ENCODE peak calls at places on chromosomes 1 and 21, in six cellular contexts. One of them, this sample, is unnamed.

GRCh38 chr1:8389962-8390535 is 72.1 kb downstream of the SLC45A1 start:
- DNase-seq in H1: no peak
- DNase-seq in IMR-90: no peak
- DNase-seq in trophoblast cell: no peak
- DNase-seq in H9: no peak
- DNase-seq in neuronal stem cell: no peak
- DNase-seq in this sample: no peak

GRCh38 chr1:90725341-90725960 is 8.3 kb upstream of the BARHL2 start:
- DNase-seq in H9: peak; percentile 64
- DNase-seq in IMR-90: no peak
- DNase-seq in neuronal stem cell: no peak
- DNase-seq in H1: no peak
- DNase-seq in trophoblast cell: no peak
- DNase-seq in this sample: peak; percentile 20

GRCh38 chr1:53063744-53064515 is 1.9 kb downstream of the PODN start:
- DNase-seq in neuronal stem cell: no peak
- DNase-seq in IMR-90: no peak
- DNase-seq in H1: no peak
- DNase-seq in trophoblast cell: no peak
- DNase-seq in H9: no peak
- DNase-seq in this sample: no peak

GRCh38 chr1:203548917-203549708 is 55.2 kb downstream of the OPTC start:
- DNase-seq in IMR-90: no peak
- DNase-seq in H1: peak; percentile 59
- DNase-seq in trophoblast cell: no peak
- DNase-seq in neuronal stem cell: no peak
- DNase-seq in H9: peak; percentile 90
- DNase-seq in this sample: no peak

GRCh38 chr1:235791532-235792060 is 75.1 kb downstream of the LYST start:
- DNase-seq in H9: no peak
- DNase-seq in trophoblast cell: no peak
- DNase-seq in H1: no peak
- DNase-seq in neuronal stem cell: no peak
- DNase-seq in IMR-90: no peak
- DNase-seq in this sample: no peak

GRCh38 chr21:44927587-44928461 is 7.1 kb upstream of the ITGB2 start:
- DNase-seq in neuronal stem cell: no peak
- DNase-seq in trophoblast cell: peak; percentile 94
- DNase-seq in H1: no peak
- DNase-seq in IMR-90: peak; percentile 56
- DNase-seq in H9: peak; percentile 57
- DNase-seq in this sample: peak; percentile 76

GRCh38 chr1:109327285-109327684 is 20.5 kb upstream of the MYBPHL start:
- DNase-seq in trophoblast cell: no peak
- DNase-seq in IMR-90: no peak
- DNase-seq in H9: no peak
- DNase-seq in H1: no peak
- DNase-seq in neuronal stem cell: no peak
- DNase-seq in this sample: no peak

GRCh38 chr1:246454655-246455054 is 52.4 kb downstream of the SMYD3 start:
- DNase-seq in IMR-90: no peak
- DNase-seq in neuronal stem cell: no peak
- DNase-seq in H1: no peak
- DNase-seq in H9: no peak
- DNase-seq in trophoblast cell: no peak
- DNase-seq in this sample: no peak

GRCh38 chr1:57889686-57890360 is 466.0 kb upstream of the DAB1 start:
- DNase-seq in neuronal stem cell: no peak
- DNase-seq in H1: no peak
- DNase-seq in trophoblast cell: no peak
- DNase-seq in H9: no peak
- DNase-seq in IMR-90: no peak
- DNase-seq in this sample: no peak

GRCh38 chr1:171226757-171227370 is 21.4 kb upstream of the FMO1 start:
- DNase-seq in H1: no peak
- DNase-seq in H9: peak; percentile 72
- DNase-seq in neuronal stem cell: peak; percentile 43
- DNase-seq in IMR-90: peak; percentile 80
- DNase-seq in trophoblast cell: peak; percentile 88
- DNase-seq in this sample: peak; percentile 71

GRCh38 chr1:114033219-114033706 is 54.0 kb downstream of the OLFML3 start:
- DNase-seq in trophoblast cell: peak; percentile 22
- DNase-seq in neuronal stem cell: no peak
- DNase-seq in H9: peak; percentile 72
- DNase-seq in H1: no peak
- DNase-seq in IMR-90: no peak
- DNase-seq in this sample: peak; percentile 22

GRCh38 chr1:27634982-27635362 is at the start of gene FGR:
- DNase-seq in trophoblast cell: no peak
- DNase-seq in H1: no peak
- DNase-seq in H9: no peak
- DNase-seq in IMR-90: no peak
- DNase-seq in neuronal stem cell: no peak
- DNase-seq in this sample: no peak

GRCh38 chr1:51070011-51070410 is 32.0 kb upstream of the C1orf185 start:
- DNase-seq in H9: no peak
- DNase-seq in H1: no peak
- DNase-seq in IMR-90: no peak
- DNase-seq in trophoblast cell: no peak
- DNase-seq in neuronal stem cell: no peak
- DNase-seq in this sample: no peak

GRCh38 chr21:32819702-32820101 is 48.1 kb upstream of the PAXBP1 start:
- DNase-seq in H9: no peak
- DNase-seq in IMR-90: peak; percentile 87
- DNase-seq in trophoblast cell: no peak
- DNase-seq in H1: no peak
- DNase-seq in neuronal stem cell: no peak
- DNase-seq in this sample: no peak

GRCh38 chr21:26394341-26394740 is 178.7 kb downstream of the CYYR1 start:
- DNase-seq in trophoblast cell: no peak
- DNase-seq in neuronal stem cell: no peak
- DNase-seq in H1: no peak
- DNase-seq in IMR-90: no peak
- DNase-seq in H9: no peak
- DNase-seq in this sample: no peak

GRCh38 chr1:39625462-39626273 is 13.8 kb downstream of the HEYL start:
- DNase-seq in trophoblast cell: no peak
- DNase-seq in neuronal stem cell: no peak
- DNase-seq in H9: no peak
- DNase-seq in IMR-90: peak; percentile 53
- DNase-seq in H1: no peak
- DNase-seq in this sample: peak; percentile 95

GRCh38 chr21:43194303-43195130 is 25.7 kb downstream of the CRYAA start:
- DNase-seq in H9: peak; percentile 17
- DNase-seq in IMR-90: no peak
- DNase-seq in trophoblast cell: no peak
- DNase-seq in neuronal stem cell: no peak
- DNase-seq in H1: no peak
- DNase-seq in this sample: peak; percentile 3

GRCh38 chr1:185325413-185325812 is 8.4 kb upstream of the IVNS1ABP start:
- DNase-seq in H9: no peak
- DNase-seq in neuronal stem cell: no peak
- DNase-seq in trophoblast cell: no peak
- DNase-seq in H1: no peak
- DNase-seq in IMR-90: no peak
- DNase-seq in this sample: peak; percentile 73

GRCh38 chr1:87794788-87795614 is 466.3 kb downstream of the LMO4 start:
- DNase-seq in H9: no peak
- DNase-seq in H1: no peak
- DNase-seq in trophoblast cell: peak; percentile 64
- DNase-seq in neuronal stem cell: no peak
- DNase-seq in IMR-90: peak; percentile 87
- DNase-seq in this sample: peak; percentile 52

GRCh38 chr1:193434319-193434718 is 247.9 kb upstream of the B3GALT2 start:
- DNase-seq in H1: no peak
- DNase-seq in IMR-90: peak; percentile 56
- DNase-seq in H9: no peak
- DNase-seq in trophoblast cell: no peak
- DNase-seq in neuronal stem cell: no peak
- DNase-seq in this sample: no peak

GRCh38 chr1:17635276-17635675 is 95.8 kb downstream of the ARHGEF10L start:
- DNase-seq in H1: no peak
- DNase-seq in IMR-90: no peak
- DNase-seq in neuronal stem cell: no peak
- DNase-seq in H9: no peak
- DNase-seq in trophoblast cell: no peak
- DNase-seq in this sample: no peak

GRCh38 chr21:35607406-35607805 is 452.9 kb downstream of the SETD4 start:
- DNase-seq in IMR-90: no peak
- DNase-seq in neuronal stem cell: no peak
- DNase-seq in H1: no peak
- DNase-seq in trophoblast cell: no peak
- DNase-seq in H9: no peak
- DNase-seq in this sample: no peak

GRCh38 chr1:203462878-203463277 is 12.7 kb upstream of the PRELP start:
- DNase-seq in H9: no peak
- DNase-seq in trophoblast cell: peak; percentile 41
- DNase-seq in H1: no peak
- DNase-seq in neuronal stem cell: no peak
- DNase-seq in IMR-90: peak; percentile 79
- DNase-seq in this sample: peak; percentile 81

GRCh38 chr1:182839209-182840065 is at the start of gene DHX9:
- DNase-seq in H1: peak; percentile 69
- DNase-seq in neuronal stem cell: peak; percentile 95
- DNase-seq in H9: peak; percentile 94
- DNase-seq in trophoblast cell: peak; percentile 98
- DNase-seq in IMR-90: peak; percentile 85
- DNase-seq in this sample: peak; percentile 88

GRCh38 chr1:22879445-22879844 is 93.2 kb downstream of the LACTBL1 start:
- DNase-seq in IMR-90: no peak
- DNase-seq in H9: no peak
- DNase-seq in neuronal stem cell: no peak
- DNase-seq in H1: no peak
- DNase-seq in trophoblast cell: no peak
- DNase-seq in this sample: no peak

GRCh38 chr1:214563881-214564280 is 12.5 kb upstream of the PTPN14 start:
- DNase-seq in H1: no peak
- DNase-seq in H9: no peak
- DNase-seq in neuronal stem cell: no peak
- DNase-seq in IMR-90: peak; percentile 40
- DNase-seq in trophoblast cell: no peak
- DNase-seq in this sample: peak; percentile 34
- H4K91ac ChIP-seq in H1: no peak overlapping the region
- H4K91ac ChIP-seq in H9: no peak overlapping the region
- H4K91ac ChIP-seq in neuronal stem cell: no peak overlapping the region
- H4K91ac ChIP-seq in IMR-90: no peak overlapping the region
- H4K91ac ChIP-seq in trophoblast cell: no peak overlapping the region
- H4K91ac ChIP-seq in this sample: no peak overlapping the region

GRCh38 chr1:21318714-21319159 is 28.5 kb upstream of the ECE1 start:
- DNase-seq in H1: no peak
- DNase-seq in neuronal stem cell: no peak
- DNase-seq in IMR-90: peak; percentile 87
- DNase-seq in H9: no peak
- DNase-seq in trophoblast cell: peak; percentile 18
- DNase-seq in this sample: peak; percentile 96
- H4K91ac ChIP-seq in H1: no peak overlapping the region
- H4K91ac ChIP-seq in neuronal stem cell: no peak overlapping the region
- H4K91ac ChIP-seq in IMR-90: peak overlapping the region; percentile 93
- H4K91ac ChIP-seq in H9: no peak overlapping the region
- H4K91ac ChIP-seq in trophoblast cell: no peak overlapping the region
- H4K91ac ChIP-seq in this sample: peak overlapping the region; percentile 93

DNA sequence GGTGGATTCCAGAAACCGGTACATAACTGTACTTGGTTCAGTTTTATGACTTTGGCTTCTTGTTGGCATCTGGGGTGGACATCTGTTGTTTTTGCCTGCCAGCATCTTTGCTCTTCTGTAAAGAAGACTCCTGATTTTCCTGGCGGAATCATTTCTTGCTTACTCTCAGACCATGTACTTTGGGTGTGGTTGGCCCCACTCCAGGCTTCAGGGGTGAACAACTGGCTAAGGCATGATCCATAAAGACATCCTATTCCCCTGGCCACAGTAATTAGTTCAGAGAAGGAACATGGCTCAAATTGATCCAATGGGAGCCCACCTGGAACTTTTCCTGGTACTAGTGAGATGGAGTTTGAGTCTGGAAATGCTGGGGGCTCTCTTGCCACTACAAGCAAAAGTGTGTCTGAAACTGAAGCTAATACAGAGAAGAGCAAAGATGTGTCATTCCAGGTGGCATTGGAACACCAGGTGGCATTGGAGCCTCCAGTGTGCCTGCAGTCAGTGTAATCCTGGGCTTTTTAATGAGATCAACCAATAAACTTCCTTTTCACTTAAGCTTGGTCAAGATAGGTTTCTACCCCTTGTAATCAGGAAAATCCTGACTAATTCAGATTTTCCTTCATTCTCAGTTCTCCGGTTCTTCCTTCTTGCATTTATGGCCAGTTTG is 332.4 kb upstream of the CAMK1G start:
- DNase-seq in IMR-90: no peak
- DNase-seq in H1: no peak
- DNase-seq in trophoblast cell: no peak
- DNase-seq in neuronal stem cell: no peak
- DNase-seq in H9: no peak
- DNase-seq in this sample: no peak
- H4K91ac ChIP-seq in IMR-90: no peak overlapping the region
- H4K91ac ChIP-seq in H1: no peak overlapping the region
- H4K91ac ChIP-seq in trophoblast cell: peak overlapping the region; percentile 27
- H4K91ac ChIP-seq in neuronal stem cell: no peak overlapping the region
- H4K91ac ChIP-seq in H9: no peak overlapping the region
- H4K91ac ChIP-seq in this sample: no peak overlapping the region

DNA sequence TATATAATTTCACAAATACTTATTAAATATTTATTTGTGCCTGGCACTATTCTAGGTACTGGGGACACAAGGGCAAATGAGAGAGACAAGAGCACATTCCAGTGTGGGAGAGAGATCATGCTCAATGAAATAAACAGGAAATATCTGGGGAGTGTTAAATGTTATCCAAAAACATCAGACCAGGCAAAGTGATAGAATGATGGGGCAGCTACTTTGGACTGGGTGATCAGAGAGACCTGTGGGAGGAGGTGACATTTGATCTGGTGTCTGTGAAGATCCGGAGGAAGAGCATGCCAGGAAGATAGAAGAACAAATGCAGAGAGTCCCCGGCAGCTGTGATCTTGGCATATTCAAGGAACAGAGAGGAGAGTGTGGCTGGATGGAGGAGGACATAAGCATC is 27.5 kb upstream of the GNG12 start:
- DNase-seq in trophoblast cell: no peak
- DNase-seq in neuronal stem cell: no peak
- DNase-seq in H1: no peak
- DNase-seq in IMR-90: no peak
- DNase-seq in H9: no peak
- DNase-seq in this sample: no peak
- H4K91ac ChIP-seq in trophoblast cell: no peak overlapping the region
- H4K91ac ChIP-seq in neuronal stem cell: no peak overlapping the region
- H4K91ac ChIP-seq in H1: no peak overlapping the region
- H4K91ac ChIP-seq in IMR-90: no peak overlapping the region
- H4K91ac ChIP-seq in H9: no peak overlapping the region
- H4K91ac ChIP-seq in this sample: no peak overlapping the region

GRCh38 chr1:30028939-30029338 is 694.4 kb downstream of the MATN1 start:
- DNase-seq in H1: no peak
- DNase-seq in IMR-90: no peak
- DNase-seq in neuronal stem cell: no peak
- DNase-seq in H9: no peak
- DNase-seq in trophoblast cell: no peak
- DNase-seq in this sample: no peak
- H4K91ac ChIP-seq in H1: no peak overlapping the region
- H4K91ac ChIP-seq in IMR-90: no peak overlapping the region
- H4K91ac ChIP-seq in neuronal stem cell: no peak overlapping the region
- H4K91ac ChIP-seq in H9: no peak overlapping the region
- H4K91ac ChIP-seq in trophoblast cell: no peak overlapping the region
- H4K91ac ChIP-seq in this sample: no peak overlapping the region